ENCODE peak calls at places on chromosomes 16 and 17, in four cellular contexts. U, Z, J and M are unnamed samples.

GRCh38 chr17:48825446-48826381 is 5.1 kb upstream of the CALCOCO2 start:
- DNase-seq in U (no peak), Z (no peak), J (no peak), M (no peak)

GRCh38 chr17:42783778-42784138 is 3.3 kb downstream of the WNK4 start:
- DNase-seq in J (no peak), U (no peak), Z (no peak), M (no peak)

GRCh38 chr16:27383511-27384243 is 18.3 kb upstream of the IL21R start:
- DNase-seq in Z (no peak), U (no peak), J (no peak), M (no peak)

GRCh38 chr16:64238576-64238975 is 883.3 kb downstream of the CDH11 start:
- DNase-seq in U (no peak), Z (no peak), J (no peak), M (no peak)

GRCh38 chr16:27407158-27407557 is 5.2 kb downstream of the IL21R start:
- DNase-seq in U (no peak), J (no peak), Z (no peak), M (no peak)

GRCh38 chr16:27108826-27109665 is 42.3 kb downstream of the C16orf82 start:
- DNase-seq in J (no peak), Z (no peak), U (no peak), M (no peak)

GRCh38 chr16:84643180-84643583 is 5.1 kb upstream of the KLHL36 start:
- DNase-seq in Z (peak; percentile 89), U (no peak), J (no peak), M (peak; percentile 93)

GRCh38 chr16:77424841-77425604 is 9.8 kb downstream of the ADAMTS18 start:
- DNase-seq in J (no peak), Z (no peak), U (no peak), M (no peak)

GRCh38 chr17:48176456-48176855 is 68.9 kb downstream of the SNX11 start:
- DNase-seq in Z (no peak), U (no peak), J (no peak), M (no peak)

GRCh38 chr16:84839054-84839453 is 19.3 kb downstream of the CRISPLD2 start:
- DNase-seq in U (no peak), J (no peak), Z (peak; percentile 86), M (peak; percentile 82)

GRCh38 chr17:30513346-30513745 is 36.1 kb downstream of the GOSR1 start:
- DNase-seq in U (no peak), J (no peak), Z (no peak), M (peak; percentile 12)

GRCh38 chr17:67018429-67019125 is 25.8 kb upstream of the CACNG1 start:
- DNase-seq in U (no peak), J (no peak), Z (no peak), M (no peak)

GRCh38 chr16:86519649-86520316 is 9.5 kb downstream of the FOXF1 start:
- DNase-seq in J (peak; percentile 59), U (peak; percentile 84), Z (peak; percentile 59), M (peak; percentile 62)

GRCh38 chr16:85916141-85916890 is 17.4 kb downstream of the IRF8 start:
- DNase-seq in U (no peak), Z (peak; percentile 52), J (no peak), M (peak; percentile 83)

GRCh38 chr17:56737741-56738161 is 96.0 kb downstream of the C17orf67 start:
- DNase-seq in Z (peak; percentile 55), J (no peak), U (no peak), M (peak; percentile 35)

GRCh38 chr16:30186782-30187555 is 3.6 kb downstream of the CORO1A start:
- DNase-seq in Z (peak; percentile 28), U (peak; percentile 67), J (peak; percentile 93), M (peak; percentile 52)

GRCh38 chr17:6209829-6210228 is 139.7 kb downstream of the WSCD1 start:
- DNase-seq in U (no peak), Z (no peak), J (no peak), M (no peak)

GRCh38 chr16:47581114-47581513 is 120.0 kb downstream of the PHKB start:
- DNase-seq in U (no peak), Z (peak; percentile 7), J (no peak), M (peak; percentile 6)

GRCh38 chr17:2592974-2593845 is at the start of gene PAFAH1B1:
- DNase-seq in Z (peak; percentile 88), U (peak; percentile 98), J (peak; percentile 97), M (peak; percentile 80)

GRCh38 chr16:15035163-15035729 is 20.6 kb downstream of the NTAN1 start:
- DNase-seq in Z (no peak), U (no peak), J (no peak), M (no peak)

GRCh38 chr17:266701-267656 is 85.5 kb upstream of the DOC2B start:
- DNase-seq in J (no peak), Z (peak; percentile 4), U (no peak), M (no peak)

GRCh38 chr17:32525116-32525515 is 38.3 kb downstream of the CDK5R1 start:
- DNase-seq in U (no peak), J (no peak), Z (peak; percentile 69), M (peak; percentile 25)

GRCh38 chr17:81867952-81868673 is 3.0 kb downstream of the ARHGDIA start:
- DNase-seq in Z (no peak), U (no peak), J (no peak), M (no peak)

GRCh38 chr16:80971814-80972213 is 34.9 kb downstream of the CMC2 start:
- DNase-seq in U (peak; percentile 35), Z (no peak), J (no peak), M (no peak)

GRCh38 chr16:2515180-2515803 is 1.5 kb downstream of the ATP6V0C start:
- DNase-seq in Z (no peak), U (no peak), J (no peak), M (no peak)

GRCh38 chr16:88799569-88800276 is 3.9 kb upstream of the CDT1 start:
- DNase-seq in J (peak; percentile 38), U (no peak), Z (no peak), M (no peak)

GRCh38 chr17:27323538-27324212 is 29.8 kb downstream of the WSB1 start:
- DNase-seq in U (no peak), J (no peak), Z (peak; percentile 67), M (peak; percentile 91)

GRCh38 chr16:68214726-68215125 is 21.2 kb downstream of the ESRP2 start:
- DNase-seq in U (no peak), J (no peak), Z (no peak), M (no peak)

GRCh38 chr17:78226752-78227454 is 4.5 kb upstream of the TMEM235 start:
- DNase-seq in U (no peak), J (no peak), Z (no peak), M (no peak)

GRCh38 chr17:77616243-77616731 is 342.2 kb upstream of the TNRC6C start:
- DNase-seq in U (no peak), Z (no peak), J (no peak), M (peak; percentile 10)

GRCh38 chr17:35467824-35468223 is 19.3 kb upstream of the SLFN13 start:
- DNase-seq in J (no peak), Z (no peak), U (no peak), M (no peak)

GRCh38 chr17:82006468-82007227 is 16.0 kb downstream of the CENPX start:
- DNase-seq in U (no peak), Z (peak; percentile 43), J (no peak), M (peak; percentile 62)

GRCh38 chr17:80220709-80221215 is 535 bp downstream of the SLC26A11 start:
- DNase-seq in Z (peak; percentile 12), J (no peak), U (no peak), M (no peak)

GRCh38 chr17:58282442-58282841 is 1.7 kb upstream of the MPO start:
- DNase-seq in Z (no peak), U (no peak), J (no peak), M (no peak)

GRCh38 chr16:58651965-58652348 is 22.3 kb upstream of the CNOT1 start:
- DNase-seq in U (no peak), J (no peak), Z (peak; percentile 82), M (peak; percentile 19)

GRCh38 chr17:17567631-17568030 is 23.9 kb downstream of the PEMT start:
- DNase-seq in U (no peak), J (no peak), Z (no peak), M (peak; percentile 18)